ENCODE peak calls at places on chromosomes 16 and 17, in seven cellular contexts. C, I, W, M, S, O and Y are unnamed samples.

GRCh38 chr16:69057400-69058378 is 47.8 kb upstream of the HAS3 start:
- DNase-seq in C (no peak), I (peak; percentile 77), W (no peak), M (no peak), S (no peak), O (no peak), Y (peak; percentile 43)

GRCh38 chr16:89409161-89409711 is 81.1 kb downstream of the ANKRD11 start:
- DNase-seq in C (peak; percentile 48), I (no peak), W (peak; percentile 81), M (no peak), S (no peak), O (no peak), Y (no peak)

GRCh38 chr16:29765167-29766032 is 12.7 kb upstream of the ZG16 start:
- DNase-seq in C (no peak), I (no peak), W (no peak), M (peak; percentile 77), S (no peak), O (no peak), Y (no peak)

GRCh38 chr16:59067207-59067606 is 333.1 kb upstream of the GOT2 start:
- DNase-seq in C (no peak), I (no peak), W (no peak), M (no peak), S (no peak), O (no peak), Y (no peak)

GRCh38 chr17:75641343-75641742 is 8.1 kb downstream of the SMIM5 start:
- DNase-seq in C (no peak), I (no peak), W (no peak), M (no peak), S (no peak), O (no peak), Y (no peak)

GRCh38 chr17:19309701-19310100 is 52.8 kb downstream of the B9D1 start:
- DNase-seq in C (no peak), I (no peak), W (no peak), M (no peak), S (peak; percentile 32), O (no peak), Y (no peak)

GRCh38 chr16:79767597-79768280 is 167.2 kb upstream of the MAF start:
- DNase-seq in C (no peak), I (peak; percentile 7), W (no peak), M (no peak), S (no peak), O (no peak), Y (peak; percentile 9)

GRCh38 chr16:29022196-29022595 is 37.3 kb downstream of the LAT start:
- DNase-seq in C (no peak), I (no peak), W (no peak), M (no peak), S (no peak), O (no peak), Y (no peak)

GRCh38 chr17:68445671-68446070 is 11.6 kb downstream of the WIPI1 start:
- DNase-seq in C (no peak), I (no peak), W (no peak), M (no peak), S (no peak), O (no peak), Y (no peak)

GRCh38 chr17:40562841-40563370 is 2.4 kb downstream of the CCR7 start:
- DNase-seq in C (no peak), I (no peak), W (no peak), M (no peak), S (peak; percentile 30), O (no peak), Y (no peak)